ENCODE peak calls at places on chromosomes 13 and 19, in four cellular contexts. One of them, this sample, is unnamed.

GRCh38 chr19:5827891-5828660 is 11.4 kb downstream of the FUT6 start:
- DNase-seq in ovary: peak
- DNase-seq in CD8-positive, alpha-beta memory T cell: peak
- DNase-seq in cardiac muscle cell: peak
- DNase-seq in this sample: peak

GRCh38 chr13:36736119-36736726 is 62.4 kb downstream of the SERTM1 start:
- DNase-seq in ovary: peak
- DNase-seq in CD8-positive, alpha-beta memory T cell: peak
- DNase-seq in cardiac muscle cell: peak
- DNase-seq in this sample: peak

GRCh38 chr13:67880916-67881315 is 650.8 kb upstream of the PCDH9 start:
- DNase-seq in ovary: no peak
- DNase-seq in CD8-positive, alpha-beta memory T cell: no peak
- DNase-seq in cardiac muscle cell: no peak
- DNase-seq in this sample: no peak

GRCh38 chr13:90201676-90202425 is 1145.6 kb upstream of the MIR17HG start:
- DNase-seq in ovary: no peak
- DNase-seq in CD8-positive, alpha-beta memory T cell: no peak
- DNase-seq in cardiac muscle cell: peak
- DNase-seq in this sample: no peak

GRCh38 chr13:25469179-25469545 is 97.4 kb downstream of the ATP8A2 start:
- DNase-seq in ovary: no peak
- DNase-seq in CD8-positive, alpha-beta memory T cell: no peak
- DNase-seq in cardiac muscle cell: no peak
- DNase-seq in this sample: no peak

GRCh38 chr19:1513492-1514294 is 874 bp upstream of the ADAMTSL5 start:
- DNase-seq in ovary: no peak
- DNase-seq in CD8-positive, alpha-beta memory T cell: peak
- DNase-seq in cardiac muscle cell: peak
- DNase-seq in this sample: no peak

GRCh38 chr13:98133949-98134348 is 8.9 kb upstream of the FARP1 start:
- DNase-seq in ovary: no peak
- DNase-seq in CD8-positive, alpha-beta memory T cell: no peak
- DNase-seq in cardiac muscle cell: no peak
- DNase-seq in this sample: no peak

GRCh38 chr13:37869756-37870488 is at the start of gene TRPC4:
- DNase-seq in ovary: peak
- DNase-seq in CD8-positive, alpha-beta memory T cell: no peak
- DNase-seq in cardiac muscle cell: peak
- DNase-seq in this sample: peak

GRCh38 chr19:1046836-1047695 is 7.2 kb downstream of the ABCA7 start:
- DNase-seq in ovary: no peak
- DNase-seq in CD8-positive, alpha-beta memory T cell: peak
- DNase-seq in cardiac muscle cell: no peak
- DNase-seq in this sample: no peak

GRCh38 chr19:35266149-35266903 is 2.4 kb upstream of the USF2 start:
- DNase-seq in ovary: peak
- DNase-seq in CD8-positive, alpha-beta memory T cell: no peak
- DNase-seq in cardiac muscle cell: no peak
- DNase-seq in this sample: no peak

GRCh38 chr19:58563034-58563573 is 4.7 kb upstream of the UBE2M start:
- DNase-seq in ovary: peak
- DNase-seq in CD8-positive, alpha-beta memory T cell: no peak
- DNase-seq in cardiac muscle cell: peak
- DNase-seq in this sample: peak

GRCh38 chr13:71290963-71291937 is 575.8 kb downstream of the DACH1 start:
- DNase-seq in ovary: no peak
- DNase-seq in CD8-positive, alpha-beta memory T cell: peak
- DNase-seq in cardiac muscle cell: peak
- DNase-seq in this sample: peak

GRCh38 chr19:43687660-43687997 is 17.7 kb upstream of the PLAUR start:
- DNase-seq in ovary: no peak
- DNase-seq in CD8-positive, alpha-beta memory T cell: no peak
- DNase-seq in cardiac muscle cell: no peak
- DNase-seq in this sample: no peak

GRCh38 chr19:51799311-51799997 is 4.5 kb downstream of the FPR3 start:
- DNase-seq in ovary: peak
- DNase-seq in CD8-positive, alpha-beta memory T cell: no peak
- DNase-seq in cardiac muscle cell: peak
- DNase-seq in this sample: no peak

GRCh38 chr19:2726904-2727639 is 5.9 kb upstream of the DIRAS1 start:
- DNase-seq in ovary: no peak
- DNase-seq in CD8-positive, alpha-beta memory T cell: no peak
- DNase-seq in cardiac muscle cell: no peak
- DNase-seq in this sample: no peak

GRCh38 chr13:112014857-112015256 is 52.1 kb upstream of the SOX1 start:
- DNase-seq in ovary: no peak
- DNase-seq in CD8-positive, alpha-beta memory T cell: no peak
- DNase-seq in cardiac muscle cell: peak
- DNase-seq in this sample: no peak

GRCh38 chr19:19642506-19643157 is 825 bp downstream of the GMIP start:
- DNase-seq in ovary: no peak
- DNase-seq in CD8-positive, alpha-beta memory T cell: peak
- DNase-seq in cardiac muscle cell: peak
- DNase-seq in this sample: peak

GRCh38 chr13:21063031-21063430 is 1.6 kb upstream of the LATS2 start:
- DNase-seq in ovary: no peak
- DNase-seq in CD8-positive, alpha-beta memory T cell: no peak
- DNase-seq in cardiac muscle cell: no peak
- DNase-seq in this sample: no peak

GRCh38 chr19:29364224-29364726 is 151.3 kb upstream of the UQCRFS1 start:
- DNase-seq in ovary: no peak
- DNase-seq in CD8-positive, alpha-beta memory T cell: no peak
- DNase-seq in cardiac muscle cell: no peak
- DNase-seq in this sample: no peak

GRCh38 chr13:92433963-92434362 is 792.6 kb upstream of the GPC6 start:
- DNase-seq in ovary: no peak
- DNase-seq in CD8-positive, alpha-beta memory T cell: no peak
- DNase-seq in cardiac muscle cell: no peak
- DNase-seq in this sample: no peak

GRCh38 chr19:2253106-2254051 is 2.8 kb downstream of the JSRP1 start:
- DNase-seq in ovary: no peak
- DNase-seq in CD8-positive, alpha-beta memory T cell: peak
- DNase-seq in cardiac muscle cell: no peak
- DNase-seq in this sample: no peak

GRCh38 chr13:103941506-103942148 is 875.4 kb upstream of the SLC10A2 start:
- DNase-seq in ovary: no peak
- DNase-seq in CD8-positive, alpha-beta memory T cell: no peak
- DNase-seq in cardiac muscle cell: peak
- DNase-seq in this sample: no peak

GRCh38 chr19:49556412-49557398 is 23.7 kb downstream of the NOSIP start:
- DNase-seq in ovary: peak
- DNase-seq in CD8-positive, alpha-beta memory T cell: peak
- DNase-seq in cardiac muscle cell: no peak
- DNase-seq in this sample: no peak

GRCh38 chr13:31764556-31764955 is 25.2 kb downstream of the RXFP2 start:
- DNase-seq in ovary: no peak
- DNase-seq in CD8-positive, alpha-beta memory T cell: no peak
- DNase-seq in cardiac muscle cell: no peak
- DNase-seq in this sample: no peak

GRCh38 chr19:33385956-33386355 is 12.4 kb downstream of the CEBPG start:
- DNase-seq in ovary: no peak
- DNase-seq in CD8-positive, alpha-beta memory T cell: no peak
- DNase-seq in cardiac muscle cell: no peak
- DNase-seq in this sample: no peak

GRCh38 chr19:18415177-18415867 is 3.9 kb upstream of the SSBP4 start:
- DNase-seq in ovary: peak
- DNase-seq in CD8-positive, alpha-beta memory T cell: no peak
- DNase-seq in cardiac muscle cell: peak
- DNase-seq in this sample: no peak

GRCh38 chr19:616276-616675 is 17.1 kb downstream of the POLRMT start:
- DNase-seq in ovary: no peak
- DNase-seq in CD8-positive, alpha-beta memory T cell: no peak
- DNase-seq in cardiac muscle cell: no peak
- DNase-seq in this sample: no peak

GRCh38 chr13:73903561-73903960 is 230.6 kb downstream of the KLF12 start:
- DNase-seq in ovary: no peak
- DNase-seq in CD8-positive, alpha-beta memory T cell: no peak
- DNase-seq in cardiac muscle cell: no peak
- DNase-seq in this sample: no peak

GRCh38 chr19:45817725-45818301 is 2.7 kb upstream of the RSPH6A start:
- DNase-seq in ovary: no peak
- DNase-seq in CD8-positive, alpha-beta memory T cell: no peak
- DNase-seq in cardiac muscle cell: no peak
- DNase-seq in this sample: no peak

GRCh38 chr19:33500586-33500985 is 21.0 kb downstream of the PEPD start:
- DNase-seq in ovary: no peak
- DNase-seq in CD8-positive, alpha-beta memory T cell: no peak
- DNase-seq in cardiac muscle cell: no peak
- DNase-seq in this sample: no peak

GRCh38 chr13:49097374-49097773 is 121.7 kb downstream of the FNDC3A start:
- DNase-seq in ovary: no peak
- DNase-seq in CD8-positive, alpha-beta memory T cell: no peak
- DNase-seq in cardiac muscle cell: peak
- DNase-seq in this sample: no peak

GRCh38 chr19:17873661-17874422 is 2.1 kb downstream of the SLC5A5 start:
- DNase-seq in ovary: no peak
- DNase-seq in CD8-positive, alpha-beta memory T cell: peak
- DNase-seq in cardiac muscle cell: peak
- DNase-seq in this sample: peak

GRCh38 chr19:55696301-55697068 is 21.5 kb downstream of the EPN1 start:
- DNase-seq in ovary: no peak
- DNase-seq in CD8-positive, alpha-beta memory T cell: no peak
- DNase-seq in cardiac muscle cell: no peak
- DNase-seq in this sample: no peak

GRCh38 chr13:26541678-26542553 is 15.6 kb upstream of the WASF3 start:
- DNase-seq in ovary: no peak
- DNase-seq in CD8-positive, alpha-beta memory T cell: no peak
- DNase-seq in cardiac muscle cell: no peak
- DNase-seq in this sample: no peak

GRCh38 chr19:10624585-10624984 is 768 bp upstream of the SLC44A2 start:
- DNase-seq in ovary: no peak
- DNase-seq in CD8-positive, alpha-beta memory T cell: no peak
- DNase-seq in cardiac muscle cell: no peak
- DNase-seq in this sample: no peak

GRCh38 chr19:10625762-10626138 is 397 bp downstream of the SLC44A2 start:
- DNase-seq in ovary: no peak
- DNase-seq in CD8-positive, alpha-beta memory T cell: no peak
- DNase-seq in cardiac muscle cell: no peak
- DNase-seq in this sample: no peak

GRCh38 chr19:10620786-10621185 is 4.6 kb upstream of the SLC44A2 start:
- DNase-seq in ovary: no peak
- DNase-seq in CD8-positive, alpha-beta memory T cell: no peak
- DNase-seq in cardiac muscle cell: no peak
- DNase-seq in this sample: no peak

GRCh38 chr19:10621966-10622365 is 3.4 kb upstream of the SLC44A2 start:
- DNase-seq in ovary: no peak
- DNase-seq in CD8-positive, alpha-beta memory T cell: no peak
- DNase-seq in cardiac muscle cell: no peak
- DNase-seq in this sample: no peak

GRCh38 chr19:10625003-10625761 is at the start of gene SLC44A2:
- DNase-seq in ovary: peak
- DNase-seq in CD8-positive, alpha-beta memory T cell: no peak
- DNase-seq in cardiac muscle cell: peak
- DNase-seq in this sample: no peak
- H3K4me3 ChIP-seq in ovary: peak
- H3K4me3 ChIP-seq in CD8-positive, alpha-beta memory T cell: no peak
- H3K4me3 ChIP-seq in cardiac muscle cell: peak
- H3K4me3 ChIP-seq in this sample: no peak

GRCh38 chr13:41490616-41491015 is 33.3 kb downstream of the RGCC start:
- DNase-seq in ovary: no peak
- DNase-seq in CD8-positive, alpha-beta memory T cell: no peak
- DNase-seq in cardiac muscle cell: no peak
- DNase-seq in this sample: no peak
- H3K4me3 ChIP-seq in ovary: no peak
- H3K4me3 ChIP-seq in CD8-positive, alpha-beta memory T cell: no peak
- H3K4me3 ChIP-seq in cardiac muscle cell: no peak
- H3K4me3 ChIP-seq in this sample: no peak

GRCh38 chr19:30718728-30719127 is 346.5 kb downstream of the ZNF536 start:
- DNase-seq in ovary: no peak
- DNase-seq in CD8-positive, alpha-beta memory T cell: no peak
- DNase-seq in cardiac muscle cell: no peak
- DNase-seq in this sample: no peak

GRCh38 chr19:30719189-30719990 is 347.2 kb downstream of the ZNF536 start:
- DNase-seq in ovary: peak
- DNase-seq in CD8-positive, alpha-beta memory T cell: no peak
- DNase-seq in cardiac muscle cell: peak
- DNase-seq in this sample: no peak

GRCh38 chr19:30722236-30722635 is 350.1 kb downstream of the ZNF536 start:
- DNase-seq in ovary: no peak
- DNase-seq in CD8-positive, alpha-beta memory T cell: no peak
- DNase-seq in cardiac muscle cell: no peak
- DNase-seq in this sample: no peak

GRCh38 chr19:30718014-30718413 is 345.8 kb downstream of the ZNF536 start:
- DNase-seq in ovary: no peak
- DNase-seq in CD8-positive, alpha-beta memory T cell: no peak
- DNase-seq in cardiac muscle cell: no peak
- DNase-seq in this sample: no peak

DNA sequence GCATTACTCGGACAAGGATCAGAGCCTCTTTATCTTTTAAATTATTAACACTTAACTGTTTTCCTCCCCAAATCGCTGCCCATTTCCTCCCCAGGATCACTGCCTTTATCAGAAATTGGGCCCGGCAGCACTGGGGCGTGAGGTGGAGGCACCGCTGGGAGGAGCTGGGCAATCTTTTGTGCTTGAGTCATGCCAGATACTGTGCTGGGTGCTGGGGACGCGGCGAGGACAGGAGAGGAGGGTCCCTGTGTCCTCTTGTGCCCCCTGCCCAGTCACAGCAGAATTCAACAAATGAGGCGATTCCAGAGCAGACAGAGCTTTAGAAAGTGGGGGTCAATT is 347.8 kb downstream of the ZNF536 start:
- DNase-seq in ovary: peak
- DNase-seq in CD8-positive, alpha-beta memory T cell: no peak
- DNase-seq in cardiac muscle cell: no peak
- DNase-seq in this sample: peak
- H3K4me3 ChIP-seq in ovary: peak
- H3K4me3 ChIP-seq in CD8-positive, alpha-beta memory T cell: no peak
- H3K4me3 ChIP-seq in cardiac muscle cell: peak
- H3K4me3 ChIP-seq in this sample: peak

DNA sequence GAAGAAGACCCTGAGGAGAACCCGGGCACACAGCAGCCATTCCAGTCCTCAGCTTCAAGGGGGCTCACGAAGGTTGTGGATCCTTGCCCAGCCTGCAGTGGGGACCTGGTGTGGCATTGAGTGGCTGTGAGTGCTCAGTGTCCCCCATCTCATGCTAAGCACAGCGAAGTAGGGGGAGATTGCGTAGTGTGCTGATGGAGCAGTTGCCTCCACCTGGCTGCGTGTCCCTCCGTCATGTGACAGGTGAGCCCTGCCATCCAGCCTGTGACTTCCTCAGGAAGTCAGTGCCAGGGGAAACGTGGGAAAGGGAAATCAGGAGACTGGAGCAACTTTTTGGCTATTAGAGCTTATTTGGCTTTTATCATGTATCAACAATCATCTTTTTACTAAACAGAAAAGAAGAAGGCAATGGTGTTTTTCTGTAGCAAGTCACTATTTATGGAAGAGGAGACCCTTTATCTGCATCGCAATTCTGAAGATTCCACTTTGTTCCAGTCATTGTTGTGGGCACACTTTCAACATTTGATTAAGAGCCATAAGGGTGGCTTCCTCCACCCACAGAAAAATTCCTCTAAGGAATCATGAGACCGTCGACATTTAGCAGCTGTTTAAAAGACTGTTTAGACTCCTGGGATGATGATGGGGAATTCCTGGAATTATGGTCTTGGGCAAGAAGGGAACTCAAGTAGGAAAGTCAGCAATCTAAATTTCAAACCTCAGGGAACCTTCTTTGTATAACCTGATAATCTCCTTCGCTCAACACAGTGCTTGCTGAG is 126.8 kb upstream of the SPATA13 start:
- DNase-seq in ovary: no peak
- DNase-seq in CD8-positive, alpha-beta memory T cell: no peak
- DNase-seq in cardiac muscle cell: peak
- DNase-seq in this sample: no peak
- H3K4me3 ChIP-seq in ovary: no peak
- H3K4me3 ChIP-seq in CD8-positive, alpha-beta memory T cell: no peak
- H3K4me3 ChIP-seq in cardiac muscle cell: no peak
- H3K4me3 ChIP-seq in this sample: no peak

This sample was measured in HAP-1.